ENCODE peak calls at places on chromosomes 6 and 20, in nine cellular contexts. One of them, this sample, is unnamed.

GRCh38 chr20:46078954-46079353 is 10.8 kb downstream of the NCOA5 start:
- DNase-seq in IMR-90: no peak
- DNase-seq in colonic mucosa: no peak
- DNase-seq in A549: no peak
- DNase-seq in Jurkat, Clone E6-1: no peak
- DNase-seq in fibroblast of mammary gland: no peak
- DNase-seq in mucosa of descending colon: no peak
- DNase-seq in esophagus squamous epithelium: no peak
- DNase-seq in fibroblast of lung: no peak
- DNase-seq in this sample: no peak

GRCh38 chr6:28587011-28587745 is 61.5 kb downstream of the GPX5 start:
- DNase-seq in IMR-90: no peak
- DNase-seq in colonic mucosa: peak
- DNase-seq in A549: peak
- DNase-seq in Jurkat, Clone E6-1: no peak
- DNase-seq in fibroblast of mammary gland: peak
- DNase-seq in mucosa of descending colon: peak
- DNase-seq in esophagus squamous epithelium: no peak
- DNase-seq in fibroblast of lung: peak
- DNase-seq in this sample: no peak

GRCh38 chr6:84836366-84836765 is 72.0 kb upstream of the TBX18 start:
- DNase-seq in IMR-90: no peak
- DNase-seq in colonic mucosa: no peak
- DNase-seq in A549: no peak
- DNase-seq in Jurkat, Clone E6-1: no peak
- DNase-seq in fibroblast of mammary gland: no peak
- DNase-seq in mucosa of descending colon: no peak
- DNase-seq in esophagus squamous epithelium: no peak
- DNase-seq in fibroblast of lung: no peak
- DNase-seq in this sample: no peak

GRCh38 chr6:111610548-111611172 is 5.0 kb upstream of the TRAF3IP2 start:
- DNase-seq in IMR-90: no peak
- DNase-seq in colonic mucosa: no peak
- DNase-seq in A549: no peak
- DNase-seq in Jurkat, Clone E6-1: no peak
- DNase-seq in fibroblast of mammary gland: no peak
- DNase-seq in mucosa of descending colon: peak
- DNase-seq in esophagus squamous epithelium: no peak
- DNase-seq in fibroblast of lung: no peak
- DNase-seq in this sample: no peak

GRCh38 chr20:45088247-45088646 is 12.7 kb downstream of the KCNS1 start:
- DNase-seq in IMR-90: peak
- DNase-seq in colonic mucosa: no peak
- DNase-seq in A549: no peak
- DNase-seq in Jurkat, Clone E6-1: no peak
- DNase-seq in fibroblast of mammary gland: peak
- DNase-seq in mucosa of descending colon: no peak
- DNase-seq in esophagus squamous epithelium: no peak
- DNase-seq in fibroblast of lung: peak
- DNase-seq in this sample: peak

GRCh38 chr6:148565931-148566663 is 180.7 kb upstream of the UST start:
- DNase-seq in IMR-90: peak
- DNase-seq in colonic mucosa: no peak
- DNase-seq in A549: no peak
- DNase-seq in Jurkat, Clone E6-1: no peak
- DNase-seq in fibroblast of mammary gland: peak
- DNase-seq in mucosa of descending colon: peak
- DNase-seq in esophagus squamous epithelium: no peak
- DNase-seq in fibroblast of lung: peak
- DNase-seq in this sample: peak

GRCh38 chr6:40912158-40912946 is 126.7 kb downstream of the UNC5CL start:
- DNase-seq in IMR-90: no peak
- DNase-seq in colonic mucosa: peak
- DNase-seq in A549: peak
- DNase-seq in Jurkat, Clone E6-1: peak
- DNase-seq in fibroblast of mammary gland: peak
- DNase-seq in mucosa of descending colon: peak
- DNase-seq in esophagus squamous epithelium: no peak
- DNase-seq in fibroblast of lung: peak
- DNase-seq in this sample: no peak

GRCh38 chr6:53928641-53929339 is 134.0 kb downstream of the LRRC1 start:
- DNase-seq in IMR-90: peak
- DNase-seq in colonic mucosa: no peak
- DNase-seq in A549: no peak
- DNase-seq in Jurkat, Clone E6-1: no peak
- DNase-seq in fibroblast of mammary gland: peak
- DNase-seq in mucosa of descending colon: no peak
- DNase-seq in esophagus squamous epithelium: no peak
- DNase-seq in fibroblast of lung: no peak
- DNase-seq in this sample: no peak

GRCh38 chr6:132491303-132491702 is 21.6 kb downstream of the STX7 start:
- DNase-seq in IMR-90: peak
- DNase-seq in colonic mucosa: no peak
- DNase-seq in A549: no peak
- DNase-seq in Jurkat, Clone E6-1: no peak
- DNase-seq in fibroblast of mammary gland: peak
- DNase-seq in mucosa of descending colon: no peak
- DNase-seq in esophagus squamous epithelium: no peak
- DNase-seq in fibroblast of lung: peak
- DNase-seq in this sample: no peak

GRCh38 chr6:168120390-168121307 is 41.6 kb upstream of the FRMD1 start:
- DNase-seq in IMR-90: no peak
- DNase-seq in colonic mucosa: peak
- DNase-seq in A549: no peak
- DNase-seq in Jurkat, Clone E6-1: no peak
- DNase-seq in fibroblast of mammary gland: no peak
- DNase-seq in mucosa of descending colon: peak
- DNase-seq in esophagus squamous epithelium: no peak
- DNase-seq in fibroblast of lung: no peak
- DNase-seq in this sample: no peak

GRCh38 chr6:15551798-15552197 is 111.0 kb downstream of the DTNBP1 start:
- DNase-seq in IMR-90: peak
- DNase-seq in colonic mucosa: no peak
- DNase-seq in A549: no peak
- DNase-seq in Jurkat, Clone E6-1: peak
- DNase-seq in fibroblast of mammary gland: no peak
- DNase-seq in mucosa of descending colon: no peak
- DNase-seq in esophagus squamous epithelium: no peak
- DNase-seq in fibroblast of lung: no peak
- DNase-seq in this sample: no peak

GRCh38 chr20:57441510-57442154 is 50.4 kb downstream of the RBM38 start:
- DNase-seq in IMR-90: no peak
- DNase-seq in colonic mucosa: no peak
- DNase-seq in A549: no peak
- DNase-seq in Jurkat, Clone E6-1: no peak
- DNase-seq in fibroblast of mammary gland: no peak
- DNase-seq in mucosa of descending colon: no peak
- DNase-seq in esophagus squamous epithelium: no peak
- DNase-seq in fibroblast of lung: no peak
- DNase-seq in this sample: no peak

GRCh38 chr20:5090191-5090590 is 29.6 kb downstream of the PCNA start:
- DNase-seq in IMR-90: no peak
- DNase-seq in colonic mucosa: no peak
- DNase-seq in A549: no peak
- DNase-seq in Jurkat, Clone E6-1: no peak
- DNase-seq in fibroblast of mammary gland: no peak
- DNase-seq in mucosa of descending colon: no peak
- DNase-seq in esophagus squamous epithelium: no peak
- DNase-seq in fibroblast of lung: no peak
- DNase-seq in this sample: no peak

GRCh38 chr6:149499066-149499465 is 14.3 kb upstream of the ZC3H12D start:
- DNase-seq in IMR-90: peak
- DNase-seq in colonic mucosa: peak
- DNase-seq in A549: no peak
- DNase-seq in Jurkat, Clone E6-1: no peak
- DNase-seq in fibroblast of mammary gland: peak
- DNase-seq in mucosa of descending colon: peak
- DNase-seq in esophagus squamous epithelium: no peak
- DNase-seq in fibroblast of lung: peak
- DNase-seq in this sample: peak

GRCh38 chr6:25603251-25603650 is 48.8 kb upstream of the SCGN start:
- DNase-seq in IMR-90: no peak
- DNase-seq in colonic mucosa: no peak
- DNase-seq in A549: no peak
- DNase-seq in Jurkat, Clone E6-1: no peak
- DNase-seq in fibroblast of mammary gland: no peak
- DNase-seq in mucosa of descending colon: no peak
- DNase-seq in esophagus squamous epithelium: no peak
- DNase-seq in fibroblast of lung: no peak
- DNase-seq in this sample: no peak

GRCh38 chr6:25606151-25606550 is 45.9 kb upstream of the SCGN start:
- DNase-seq in IMR-90: no peak
- DNase-seq in colonic mucosa: no peak
- DNase-seq in A549: no peak
- DNase-seq in Jurkat, Clone E6-1: no peak
- DNase-seq in fibroblast of mammary gland: no peak
- DNase-seq in mucosa of descending colon: no peak
- DNase-seq in esophagus squamous epithelium: no peak
- DNase-seq in fibroblast of lung: no peak
- DNase-seq in this sample: no peak

GRCh38 chr6:25601797-25602679 is 50.0 kb upstream of the SCGN start:
- DNase-seq in IMR-90: peak
- DNase-seq in colonic mucosa: no peak
- DNase-seq in A549: peak
- DNase-seq in Jurkat, Clone E6-1: peak
- DNase-seq in fibroblast of mammary gland: peak
- DNase-seq in mucosa of descending colon: no peak
- DNase-seq in esophagus squamous epithelium: no peak
- DNase-seq in fibroblast of lung: peak
- DNase-seq in this sample: peak

GRCh38 chr6:25599516-25600060 is 52.4 kb upstream of the SCGN start:
- DNase-seq in IMR-90: no peak
- DNase-seq in colonic mucosa: no peak
- DNase-seq in A549: no peak
- DNase-seq in Jurkat, Clone E6-1: no peak
- DNase-seq in fibroblast of mammary gland: no peak
- DNase-seq in mucosa of descending colon: no peak
- DNase-seq in esophagus squamous epithelium: no peak
- DNase-seq in fibroblast of lung: no peak
- DNase-seq in this sample: no peak

GRCh38 chr6:25602680-25602982 is 49.4 kb upstream of the SCGN start:
- DNase-seq in IMR-90: no peak
- DNase-seq in colonic mucosa: no peak
- DNase-seq in A549: no peak
- DNase-seq in Jurkat, Clone E6-1: no peak
- DNase-seq in fibroblast of mammary gland: no peak
- DNase-seq in mucosa of descending colon: no peak
- DNase-seq in esophagus squamous epithelium: no peak
- DNase-seq in fibroblast of lung: no peak
- DNase-seq in this sample: no peak
- H3K4me3 ChIP-seq in IMR-90: no peak
- H3K4me3 ChIP-seq in colonic mucosa: no peak
- H3K4me3 ChIP-seq in A549: no peak
- H3K4me3 ChIP-seq in Jurkat, Clone E6-1: no peak
- H3K4me3 ChIP-seq in fibroblast of mammary gland: no peak
- H3K4me3 ChIP-seq in mucosa of descending colon: no peak
- H3K4me3 ChIP-seq in esophagus squamous epithelium: no peak
- H3K4me3 ChIP-seq in fibroblast of lung: no peak
- H3K4me3 ChIP-seq in this sample: no peak

GRCh38 chr20:47454298-47455132 is 47.2 kb upstream of the NCOA3 start:
- DNase-seq in IMR-90: no peak
- DNase-seq in colonic mucosa: no peak
- DNase-seq in A549: no peak
- DNase-seq in Jurkat, Clone E6-1: no peak
- DNase-seq in fibroblast of mammary gland: no peak
- DNase-seq in mucosa of descending colon: no peak
- DNase-seq in esophagus squamous epithelium: no peak
- DNase-seq in fibroblast of lung: no peak
- DNase-seq in this sample: no peak
- H3K4me3 ChIP-seq in IMR-90: no peak
- H3K4me3 ChIP-seq in colonic mucosa: no peak
- H3K4me3 ChIP-seq in A549: no peak
- H3K4me3 ChIP-seq in Jurkat, Clone E6-1: no peak
- H3K4me3 ChIP-seq in fibroblast of mammary gland: no peak
- H3K4me3 ChIP-seq in mucosa of descending colon: no peak
- H3K4me3 ChIP-seq in esophagus squamous epithelium: no peak
- H3K4me3 ChIP-seq in fibroblast of lung: no peak
- H3K4me3 ChIP-seq in this sample: no peak

GRCh38 chr6:152695317-152696043 is 2.2 kb upstream of the MYCT1 start:
- DNase-seq in IMR-90: no peak
- DNase-seq in colonic mucosa: no peak
- DNase-seq in A549: no peak
- DNase-seq in Jurkat, Clone E6-1: no peak
- DNase-seq in fibroblast of mammary gland: no peak
- DNase-seq in mucosa of descending colon: no peak
- DNase-seq in esophagus squamous epithelium: no peak
- DNase-seq in fibroblast of lung: no peak
- DNase-seq in this sample: no peak

GRCh38 chr6:152698692-152699091 is 995 bp downstream of the MYCT1 start:
- DNase-seq in IMR-90: no peak
- DNase-seq in colonic mucosa: no peak
- DNase-seq in A549: no peak
- DNase-seq in Jurkat, Clone E6-1: no peak
- DNase-seq in fibroblast of mammary gland: no peak
- DNase-seq in mucosa of descending colon: no peak
- DNase-seq in esophagus squamous epithelium: no peak
- DNase-seq in fibroblast of lung: no peak
- DNase-seq in this sample: no peak

GRCh38 chr6:152696543-152696942 is 1.2 kb upstream of the MYCT1 start:
- DNase-seq in IMR-90: peak
- DNase-seq in colonic mucosa: no peak
- DNase-seq in A549: peak
- DNase-seq in Jurkat, Clone E6-1: no peak
- DNase-seq in fibroblast of mammary gland: peak
- DNase-seq in mucosa of descending colon: no peak
- DNase-seq in esophagus squamous epithelium: no peak
- DNase-seq in fibroblast of lung: peak
- DNase-seq in this sample: peak

GRCh38 chr6:152700427-152700826 is 2.7 kb downstream of the MYCT1 start:
- DNase-seq in IMR-90: peak
- DNase-seq in colonic mucosa: no peak
- DNase-seq in A549: no peak
- DNase-seq in Jurkat, Clone E6-1: no peak
- DNase-seq in fibroblast of mammary gland: no peak
- DNase-seq in mucosa of descending colon: no peak
- DNase-seq in esophagus squamous epithelium: no peak
- DNase-seq in fibroblast of lung: peak
- DNase-seq in this sample: no peak

GRCh38 chr6:152697634-152698033 is at the start of gene MYCT1:
- DNase-seq in IMR-90: peak
- DNase-seq in colonic mucosa: no peak
- DNase-seq in A549: no peak
- DNase-seq in Jurkat, Clone E6-1: no peak
- DNase-seq in fibroblast of mammary gland: no peak
- DNase-seq in mucosa of descending colon: no peak
- DNase-seq in esophagus squamous epithelium: no peak
- DNase-seq in fibroblast of lung: peak
- DNase-seq in this sample: no peak
- H3K4me3 ChIP-seq in IMR-90: no peak
- H3K4me3 ChIP-seq in colonic mucosa: no peak
- H3K4me3 ChIP-seq in A549: no peak
- H3K4me3 ChIP-seq in Jurkat, Clone E6-1: no peak
- H3K4me3 ChIP-seq in fibroblast of mammary gland: no peak
- H3K4me3 ChIP-seq in mucosa of descending colon: no peak
- H3K4me3 ChIP-seq in esophagus squamous epithelium: peak
- H3K4me3 ChIP-seq in fibroblast of lung: no peak
- H3K4me3 ChIP-seq in this sample: no peak

DNA sequence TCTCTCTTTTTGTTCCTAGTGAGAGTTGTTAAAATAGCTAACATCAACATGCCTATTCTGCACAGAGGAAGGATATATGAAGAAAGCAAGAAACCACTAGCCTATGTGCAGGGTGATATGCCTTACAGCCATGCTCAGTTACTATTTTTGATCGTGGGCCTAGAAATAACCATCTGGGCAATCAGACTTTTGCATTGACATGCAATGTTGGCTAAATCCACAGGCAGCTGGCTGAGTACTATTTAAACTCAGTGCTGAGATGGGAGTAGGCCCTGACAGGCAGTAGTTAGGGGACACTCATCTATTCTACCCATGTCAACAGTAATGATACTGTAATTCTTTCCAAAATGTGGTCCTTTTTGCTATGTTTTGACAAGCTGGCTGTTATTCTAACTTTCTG is 89.6 kb downstream of the HDGFL1 start:
- DNase-seq in IMR-90: no peak
- DNase-seq in colonic mucosa: no peak
- DNase-seq in A549: no peak
- DNase-seq in Jurkat, Clone E6-1: no peak
- DNase-seq in fibroblast of mammary gland: no peak
- DNase-seq in mucosa of descending colon: no peak
- DNase-seq in esophagus squamous epithelium: no peak
- DNase-seq in fibroblast of lung: no peak
- DNase-seq in this sample: no peak
- H3K4me3 ChIP-seq in IMR-90: no peak
- H3K4me3 ChIP-seq in colonic mucosa: no peak
- H3K4me3 ChIP-seq in A549: no peak
- H3K4me3 ChIP-seq in Jurkat, Clone E6-1: no peak
- H3K4me3 ChIP-seq in fibroblast of mammary gland: no peak
- H3K4me3 ChIP-seq in mucosa of descending colon: no peak
- H3K4me3 ChIP-seq in esophagus squamous epithelium: no peak
- H3K4me3 ChIP-seq in fibroblast of lung: no peak
- H3K4me3 ChIP-seq in this sample: no peak